ENCODE peak calls at places on chromosomes 4 and X, in seven cellular contexts. One of them, this sample, is unnamed.

GRCh38 chrX:110853610-110854009 is 58.0 kb upstream of the CHRDL1 start:
- DNase-seq in HEK293T: peak
- DNase-seq in activated naive CD8-positive, alpha-beta T cell treated with anti-CD3 and anti-CD28 coated beads, Interleukin-2, amount 50 U/mL, for 24 hours: no peak
- DNase-seq in GM23248: peak
- DNase-seq in AG20443: peak
- DNase-seq in stimulated activated effector memory CD8-positive, alpha-beta T cell treated with anti-CD3 and anti-CD28 coated beads, Interleukin-12 subunit alpha, Interleukin-12 subunit beta, amount 100 ng/mL, for 72 hours: no peak
- DNase-seq in ELF-1: peak
- DNase-seq in this sample: peak

GRCh38 chr4:76990288-76991080 is 40.9 kb downstream of the SEPTIN11 start:
- DNase-seq in GM23248: peak
- DNase-seq in activated naive CD8-positive, alpha-beta T cell treated with anti-CD3 and anti-CD28 coated beads, Interleukin-2, amount 50 U/mL, for 24 hours: no peak
- DNase-seq in ELF-1: no peak
- DNase-seq in HEK293T: no peak
- DNase-seq in AG20443: peak
- DNase-seq in stimulated activated effector memory CD8-positive, alpha-beta T cell treated with anti-CD3 and anti-CD28 coated beads, Interleukin-12 subunit alpha, Interleukin-12 subunit beta, amount 100 ng/mL, for 72 hours: no peak
- DNase-seq in this sample: peak

GRCh38 chr4:98204236-98204553 is 57.0 kb upstream of the RAP1GDS1 start:
- DNase-seq in HEK293T: no peak
- DNase-seq in activated naive CD8-positive, alpha-beta T cell treated with anti-CD3 and anti-CD28 coated beads, Interleukin-2, amount 50 U/mL, for 24 hours: no peak
- DNase-seq in GM23248: no peak
- DNase-seq in ELF-1: no peak
- DNase-seq in stimulated activated effector memory CD8-positive, alpha-beta T cell treated with anti-CD3 and anti-CD28 coated beads, Interleukin-12 subunit alpha, Interleukin-12 subunit beta, amount 100 ng/mL, for 72 hours: no peak
- DNase-seq in AG20443: no peak
- DNase-seq in this sample: no peak

GRCh38 chr4:13207224-13207623 is 276.9 kb downstream of the RAB28 start:
- DNase-seq in stimulated activated effector memory CD8-positive, alpha-beta T cell treated with anti-CD3 and anti-CD28 coated beads, Interleukin-12 subunit alpha, Interleukin-12 subunit beta, amount 100 ng/mL, for 72 hours: no peak
- DNase-seq in HEK293T: no peak
- DNase-seq in ELF-1: no peak
- DNase-seq in AG20443: no peak
- DNase-seq in GM23248: no peak
- DNase-seq in activated naive CD8-positive, alpha-beta T cell treated with anti-CD3 and anti-CD28 coated beads, Interleukin-2, amount 50 U/mL, for 24 hours: no peak
- DNase-seq in this sample: no peak

GRCh38 chr4:5783486-5783885 is 72.5 kb downstream of the EVC start:
- DNase-seq in stimulated activated effector memory CD8-positive, alpha-beta T cell treated with anti-CD3 and anti-CD28 coated beads, Interleukin-12 subunit alpha, Interleukin-12 subunit beta, amount 100 ng/mL, for 72 hours: no peak
- DNase-seq in AG20443: no peak
- DNase-seq in GM23248: no peak
- DNase-seq in HEK293T: no peak
- DNase-seq in ELF-1: no peak
- DNase-seq in activated naive CD8-positive, alpha-beta T cell treated with anti-CD3 and anti-CD28 coated beads, Interleukin-2, amount 50 U/mL, for 24 hours: no peak
- DNase-seq in this sample: no peak

GRCh38 chrX:16185725-16186136 is 18.4 kb downstream of the MAGEB17 start:
- DNase-seq in ELF-1: no peak
- DNase-seq in AG20443: peak
- DNase-seq in HEK293T: no peak
- DNase-seq in activated naive CD8-positive, alpha-beta T cell treated with anti-CD3 and anti-CD28 coated beads, Interleukin-2, amount 50 U/mL, for 24 hours: peak
- DNase-seq in GM23248: peak
- DNase-seq in stimulated activated effector memory CD8-positive, alpha-beta T cell treated with anti-CD3 and anti-CD28 coated beads, Interleukin-12 subunit alpha, Interleukin-12 subunit beta, amount 100 ng/mL, for 72 hours: no peak
- DNase-seq in this sample: peak

GRCh38 chr4:114237997-114238396 is 258.6 kb upstream of the ARSJ start:
- DNase-seq in AG20443: no peak
- DNase-seq in HEK293T: no peak
- DNase-seq in activated naive CD8-positive, alpha-beta T cell treated with anti-CD3 and anti-CD28 coated beads, Interleukin-2, amount 50 U/mL, for 24 hours: no peak
- DNase-seq in ELF-1: no peak
- DNase-seq in stimulated activated effector memory CD8-positive, alpha-beta T cell treated with anti-CD3 and anti-CD28 coated beads, Interleukin-12 subunit alpha, Interleukin-12 subunit beta, amount 100 ng/mL, for 72 hours: no peak
- DNase-seq in GM23248: no peak
- DNase-seq in this sample: no peak

GRCh38 chr4:3290476-3290875 is 2.3 kb upstream of the RGS12 start:
- DNase-seq in AG20443: no peak
- DNase-seq in HEK293T: no peak
- DNase-seq in activated naive CD8-positive, alpha-beta T cell treated with anti-CD3 and anti-CD28 coated beads, Interleukin-2, amount 50 U/mL, for 24 hours: no peak
- DNase-seq in GM23248: no peak
- DNase-seq in ELF-1: no peak
- DNase-seq in stimulated activated effector memory CD8-positive, alpha-beta T cell treated with anti-CD3 and anti-CD28 coated beads, Interleukin-12 subunit alpha, Interleukin-12 subunit beta, amount 100 ng/mL, for 72 hours: no peak
- DNase-seq in this sample: no peak

GRCh38 chr4:71212216-71212615 is 126.6 kb upstream of the SLC4A4 start:
- DNase-seq in ELF-1: peak
- DNase-seq in AG20443: peak
- DNase-seq in stimulated activated effector memory CD8-positive, alpha-beta T cell treated with anti-CD3 and anti-CD28 coated beads, Interleukin-12 subunit alpha, Interleukin-12 subunit beta, amount 100 ng/mL, for 72 hours: no peak
- DNase-seq in activated naive CD8-positive, alpha-beta T cell treated with anti-CD3 and anti-CD28 coated beads, Interleukin-2, amount 50 U/mL, for 24 hours: no peak
- DNase-seq in GM23248: peak
- DNase-seq in HEK293T: no peak
- DNase-seq in this sample: peak

GRCh38 chrX:11430266-11430665 is 137.1 kb downstream of the AMELX start:
- DNase-seq in HEK293T: no peak
- DNase-seq in ELF-1: no peak
- DNase-seq in GM23248: peak
- DNase-seq in activated naive CD8-positive, alpha-beta T cell treated with anti-CD3 and anti-CD28 coated beads, Interleukin-2, amount 50 U/mL, for 24 hours: no peak
- DNase-seq in AG20443: no peak
- DNase-seq in stimulated activated effector memory CD8-positive, alpha-beta T cell treated with anti-CD3 and anti-CD28 coated beads, Interleukin-12 subunit alpha, Interleukin-12 subunit beta, amount 100 ng/mL, for 72 hours: no peak
- DNase-seq in this sample: no peak

GRCh38 chrX:110992611-110993010 is 103.4 kb upstream of the PAK3 start:
- DNase-seq in ELF-1: peak
- DNase-seq in HEK293T: peak
- DNase-seq in GM23248: peak
- DNase-seq in AG20443: peak
- DNase-seq in stimulated activated effector memory CD8-positive, alpha-beta T cell treated with anti-CD3 and anti-CD28 coated beads, Interleukin-12 subunit alpha, Interleukin-12 subunit beta, amount 100 ng/mL, for 72 hours: no peak
- DNase-seq in activated naive CD8-positive, alpha-beta T cell treated with anti-CD3 and anti-CD28 coated beads, Interleukin-2, amount 50 U/mL, for 24 hours: peak
- DNase-seq in this sample: peak

GRCh38 chr4:173415885-173416658 is 17.2 kb upstream of the SCRG1 start:
- DNase-seq in HEK293T: no peak
- DNase-seq in ELF-1: peak
- DNase-seq in activated naive CD8-positive, alpha-beta T cell treated with anti-CD3 and anti-CD28 coated beads, Interleukin-2, amount 50 U/mL, for 24 hours: no peak
- DNase-seq in stimulated activated effector memory CD8-positive, alpha-beta T cell treated with anti-CD3 and anti-CD28 coated beads, Interleukin-12 subunit alpha, Interleukin-12 subunit beta, amount 100 ng/mL, for 72 hours: no peak
- DNase-seq in AG20443: peak
- DNase-seq in GM23248: no peak
- DNase-seq in this sample: no peak

GRCh38 chr4:10082459-10083272 is 33.9 kb downstream of the WDR1 start:
- DNase-seq in stimulated activated effector memory CD8-positive, alpha-beta T cell treated with anti-CD3 and anti-CD28 coated beads, Interleukin-12 subunit alpha, Interleukin-12 subunit beta, amount 100 ng/mL, for 72 hours: no peak
- DNase-seq in AG20443: no peak
- DNase-seq in GM23248: no peak
- DNase-seq in ELF-1: no peak
- DNase-seq in HEK293T: no peak
- DNase-seq in activated naive CD8-positive, alpha-beta T cell treated with anti-CD3 and anti-CD28 coated beads, Interleukin-2, amount 50 U/mL, for 24 hours: no peak
- DNase-seq in this sample: no peak

GRCh38 chr4:158914178-158914577 is 145.4 kb downstream of the FNIP2 start:
- DNase-seq in HEK293T: no peak
- DNase-seq in AG20443: peak
- DNase-seq in ELF-1: no peak
- DNase-seq in stimulated activated effector memory CD8-positive, alpha-beta T cell treated with anti-CD3 and anti-CD28 coated beads, Interleukin-12 subunit alpha, Interleukin-12 subunit beta, amount 100 ng/mL, for 72 hours: no peak
- DNase-seq in GM23248: peak
- DNase-seq in activated naive CD8-positive, alpha-beta T cell treated with anti-CD3 and anti-CD28 coated beads, Interleukin-2, amount 50 U/mL, for 24 hours: no peak
- DNase-seq in this sample: peak

GRCh38 chrX:34404386-34405070 is 252.6 kb downstream of the TMEM47 start:
- DNase-seq in ELF-1: no peak
- DNase-seq in activated naive CD8-positive, alpha-beta T cell treated with anti-CD3 and anti-CD28 coated beads, Interleukin-2, amount 50 U/mL, for 24 hours: no peak
- DNase-seq in stimulated activated effector memory CD8-positive, alpha-beta T cell treated with anti-CD3 and anti-CD28 coated beads, Interleukin-12 subunit alpha, Interleukin-12 subunit beta, amount 100 ng/mL, for 72 hours: no peak
- DNase-seq in AG20443: no peak
- DNase-seq in HEK293T: no peak
- DNase-seq in GM23248: no peak
- DNase-seq in this sample: no peak

GRCh38 chr4:122662701-122663100 is 41.8 kb upstream of the IL21 start:
- DNase-seq in ELF-1: no peak
- DNase-seq in AG20443: no peak
- DNase-seq in stimulated activated effector memory CD8-positive, alpha-beta T cell treated with anti-CD3 and anti-CD28 coated beads, Interleukin-12 subunit alpha, Interleukin-12 subunit beta, amount 100 ng/mL, for 72 hours: no peak
- DNase-seq in HEK293T: no peak
- DNase-seq in activated naive CD8-positive, alpha-beta T cell treated with anti-CD3 and anti-CD28 coated beads, Interleukin-2, amount 50 U/mL, for 24 hours: no peak
- DNase-seq in GM23248: no peak
- DNase-seq in this sample: no peak

GRCh38 chr4:155208258-155209054 is at the start of gene NPY2R:
- DNase-seq in HEK293T: no peak
- DNase-seq in stimulated activated effector memory CD8-positive, alpha-beta T cell treated with anti-CD3 and anti-CD28 coated beads, Interleukin-12 subunit alpha, Interleukin-12 subunit beta, amount 100 ng/mL, for 72 hours: no peak
- DNase-seq in ELF-1: peak
- DNase-seq in AG20443: peak
- DNase-seq in activated naive CD8-positive, alpha-beta T cell treated with anti-CD3 and anti-CD28 coated beads, Interleukin-2, amount 50 U/mL, for 24 hours: no peak
- DNase-seq in GM23248: no peak
- DNase-seq in this sample: peak

GRCh38 chr4:169147217-169147616 is 123.5 kb downstream of the SH3RF1 start:
- DNase-seq in ELF-1: no peak
- DNase-seq in activated naive CD8-positive, alpha-beta T cell treated with anti-CD3 and anti-CD28 coated beads, Interleukin-2, amount 50 U/mL, for 24 hours: no peak
- DNase-seq in stimulated activated effector memory CD8-positive, alpha-beta T cell treated with anti-CD3 and anti-CD28 coated beads, Interleukin-12 subunit alpha, Interleukin-12 subunit beta, amount 100 ng/mL, for 72 hours: no peak
- DNase-seq in GM23248: peak
- DNase-seq in HEK293T: no peak
- DNase-seq in AG20443: peak
- DNase-seq in this sample: no peak

GRCh38 chrX:54357414-54358377 is at the start of gene WNK3:
- DNase-seq in stimulated activated effector memory CD8-positive, alpha-beta T cell treated with anti-CD3 and anti-CD28 coated beads, Interleukin-12 subunit alpha, Interleukin-12 subunit beta, amount 100 ng/mL, for 72 hours: peak
- DNase-seq in HEK293T: peak
- DNase-seq in AG20443: peak
- DNase-seq in GM23248: peak
- DNase-seq in activated naive CD8-positive, alpha-beta T cell treated with anti-CD3 and anti-CD28 coated beads, Interleukin-2, amount 50 U/mL, for 24 hours: peak
- DNase-seq in ELF-1: peak
- DNase-seq in this sample: peak

GRCh38 chr4:6916587-6917444 is 7.2 kb downstream of the TBC1D14 start:
- DNase-seq in ELF-1: peak
- DNase-seq in activated naive CD8-positive, alpha-beta T cell treated with anti-CD3 and anti-CD28 coated beads, Interleukin-2, amount 50 U/mL, for 24 hours: peak
- DNase-seq in stimulated activated effector memory CD8-positive, alpha-beta T cell treated with anti-CD3 and anti-CD28 coated beads, Interleukin-12 subunit alpha, Interleukin-12 subunit beta, amount 100 ng/mL, for 72 hours: no peak
- DNase-seq in HEK293T: no peak
- DNase-seq in AG20443: no peak
- DNase-seq in GM23248: peak
- DNase-seq in this sample: no peak